ENCODE peak calls at places on chromosome 21, in seven cellular contexts. One of them, this sample, is unnamed.

GRCh38 chr21:36347962-36348328 is 27.9 kb downstream of the MORC3 start:
- DNase-seq in adipocyte: peak; percentile 37
- DNase-seq in colonic mucosa: no peak
- DNase-seq in GM23248: peak; percentile 61
- DNase-seq in fibroblast of lung: peak; percentile 19
- DNase-seq in H9: no peak
- DNase-seq in NT2/D1: no peak
- DNase-seq in this sample: peak; percentile 17

GRCh38 chr21:21712761-21713558 is 714.8 kb downstream of the NCAM2 start:
- DNase-seq in NT2/D1: no peak
- DNase-seq in GM23248: peak; percentile 65
- DNase-seq in fibroblast of lung: peak; percentile 76
- DNase-seq in colonic mucosa: no peak
- DNase-seq in H9: no peak
- DNase-seq in adipocyte: peak; percentile 66
- DNase-seq in this sample: no peak

GRCh38 chr21:29637553-29637952 is 302.2 kb downstream of the GRIK1 start:
- DNase-seq in adipocyte: no peak
- DNase-seq in fibroblast of lung: no peak
- DNase-seq in colonic mucosa: no peak
- DNase-seq in H9: no peak
- DNase-seq in GM23248: no peak
- DNase-seq in NT2/D1: no peak
- DNase-seq in this sample: no peak

GRCh38 chr21:40047993-40048730 is 180.9 kb downstream of the PCP4 start:
- DNase-seq in GM23248: no peak
- DNase-seq in NT2/D1: no peak
- DNase-seq in adipocyte: peak; percentile 53
- DNase-seq in H9: no peak
- DNase-seq in fibroblast of lung: no peak
- DNase-seq in colonic mucosa: no peak
- DNase-seq in this sample: no peak

GRCh38 chr21:28518620-28519019 is 474.1 kb downstream of the LTN1 start:
- DNase-seq in H9: no peak
- DNase-seq in fibroblast of lung: no peak
- DNase-seq in adipocyte: peak; percentile 16
- DNase-seq in NT2/D1: no peak
- DNase-seq in GM23248: peak; percentile 25
- DNase-seq in colonic mucosa: no peak
- DNase-seq in this sample: no peak

GRCh38 chr21:33078907-33079582 is 9.1 kb downstream of the OLIG1 start:
- DNase-seq in H9: no peak
- DNase-seq in fibroblast of lung: peak; percentile 53
- DNase-seq in adipocyte: no peak
- DNase-seq in colonic mucosa: no peak
- DNase-seq in GM23248: peak; percentile 68
- DNase-seq in NT2/D1: no peak
- DNase-seq in this sample: peak; percentile 86

GRCh38 chr21:32302560-32302959 is 3.9 kb downstream of the MRAP start:
- DNase-seq in H9: no peak
- DNase-seq in adipocyte: no peak
- DNase-seq in NT2/D1: no peak
- DNase-seq in fibroblast of lung: no peak
- DNase-seq in GM23248: no peak
- DNase-seq in colonic mucosa: peak; percentile 3
- DNase-seq in this sample: no peak

GRCh38 chr21:31132574-31133242 is 94.4 kb upstream of the KRTAP19-8 start:
- DNase-seq in adipocyte: no peak
- DNase-seq in colonic mucosa: no peak
- DNase-seq in fibroblast of lung: peak; percentile 28
- DNase-seq in GM23248: peak; percentile 47
- DNase-seq in H9: no peak
- DNase-seq in NT2/D1: no peak
- DNase-seq in this sample: no peak

GRCh38 chr21:25461730-25462129 is 145.6 kb downstream of the MRPL39 start:
- DNase-seq in colonic mucosa: no peak
- DNase-seq in adipocyte: peak; percentile 4
- DNase-seq in H9: no peak
- DNase-seq in GM23248: no peak
- DNase-seq in fibroblast of lung: no peak
- DNase-seq in NT2/D1: no peak
- DNase-seq in this sample: no peak

GRCh38 chr21:26719750-26720149 is 125.5 kb downstream of the ADAMTS1 start:
- DNase-seq in fibroblast of lung: no peak
- DNase-seq in GM23248: no peak
- DNase-seq in H9: no peak
- DNase-seq in adipocyte: no peak
- DNase-seq in NT2/D1: no peak
- DNase-seq in colonic mucosa: no peak
- DNase-seq in this sample: no peak

GRCh38 chr21:29168874-29169273 is 38.4 kb downstream of the MAP3K7CL start:
- DNase-seq in adipocyte: no peak
- DNase-seq in colonic mucosa: no peak
- DNase-seq in fibroblast of lung: no peak
- DNase-seq in NT2/D1: no peak
- DNase-seq in H9: no peak
- DNase-seq in GM23248: no peak
- DNase-seq in this sample: peak; percentile 98

GRCh38 chr21:31952828-31953227 is 80.0 kb downstream of the HUNK start:
- DNase-seq in fibroblast of lung: no peak
- DNase-seq in GM23248: no peak
- DNase-seq in H9: no peak
- DNase-seq in colonic mucosa: no peak
- DNase-seq in adipocyte: peak; percentile 78
- DNase-seq in NT2/D1: no peak
- DNase-seq in this sample: no peak

GRCh38 chr21:21232320-21232719 is 234.1 kb downstream of the NCAM2 start:
- DNase-seq in H9: no peak
- DNase-seq in fibroblast of lung: peak; percentile 83
- DNase-seq in GM23248: peak; percentile 61
- DNase-seq in colonic mucosa: no peak
- DNase-seq in NT2/D1: peak; percentile 32
- DNase-seq in adipocyte: peak; percentile 79
- DNase-seq in this sample: peak; percentile 17

GRCh38 chr21:38925923-38926322 is 120.2 kb downstream of the ETS2 start:
- DNase-seq in adipocyte: peak; percentile 92
- DNase-seq in fibroblast of lung: peak; percentile 94
- DNase-seq in GM23248: peak; percentile 95
- DNase-seq in NT2/D1: no peak
- DNase-seq in H9: no peak
- DNase-seq in colonic mucosa: no peak
- DNase-seq in this sample: peak; percentile 87

GRCh38 chr21:43340491-43341348 is 86.2 kb downstream of the SIK1 start:
- DNase-seq in GM23248: peak; percentile 85
- DNase-seq in fibroblast of lung: peak; percentile 85
- DNase-seq in colonic mucosa: no peak
- DNase-seq in NT2/D1: peak; percentile 51
- DNase-seq in H9: no peak
- DNase-seq in adipocyte: peak; percentile 77
- DNase-seq in this sample: peak; percentile 85
- H3K9ac ChIP-seq in GM23248: no peak overlapping the region
- H3K9ac ChIP-seq in fibroblast of lung: peak overlapping the region; percentile 30
- H3K9ac ChIP-seq in colonic mucosa: no peak overlapping the region
- H3K9ac ChIP-seq in NT2/D1: peak overlapping the region; percentile 27
- H3K9ac ChIP-seq in H9: no peak overlapping the region
- H3K9ac ChIP-seq in adipocyte: no peak overlapping the region
- H3K9ac ChIP-seq in this sample: peak overlapping the region; percentile 30

DNA sequence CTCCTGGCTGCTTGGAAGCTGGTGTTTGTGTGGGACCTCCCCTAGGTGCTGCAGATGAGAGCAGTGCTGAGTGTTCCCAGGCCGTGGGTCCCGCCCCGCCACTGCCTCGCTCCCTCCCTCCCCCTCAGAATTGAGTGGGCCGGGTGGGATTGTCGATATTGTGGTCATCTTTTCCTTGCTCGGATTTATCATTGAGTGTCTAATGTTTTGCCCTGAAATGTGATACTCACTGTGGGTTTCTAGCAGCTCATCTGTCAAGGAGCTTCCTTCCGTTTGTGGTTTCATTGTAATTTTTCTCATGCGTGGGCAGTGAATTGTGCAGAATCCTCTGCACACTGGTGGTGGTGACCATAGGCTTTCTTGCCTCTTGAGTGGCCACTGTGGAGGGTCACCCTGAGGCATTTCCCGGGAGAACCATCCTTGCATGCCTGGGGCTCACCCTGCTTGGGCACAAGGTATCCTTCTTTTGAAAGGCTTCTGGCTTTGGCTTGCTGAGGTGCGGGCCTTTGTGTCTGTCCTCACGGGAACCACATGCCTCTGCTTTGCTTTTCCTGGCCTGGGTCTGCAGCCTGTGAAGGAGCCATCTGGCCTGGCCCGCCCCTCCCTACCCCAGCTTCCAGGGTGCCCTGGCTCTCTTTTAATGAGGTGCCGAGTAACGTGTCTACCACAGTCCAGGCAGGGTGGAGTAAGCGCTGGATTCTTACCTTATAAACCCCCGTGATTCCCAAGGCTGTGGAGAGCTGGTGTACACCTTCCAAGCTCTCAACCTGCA is 25.6 kb downstream of the SLX9 start:
- DNase-seq in fibroblast of lung: peak; percentile 30
- DNase-seq in colonic mucosa: no peak
- DNase-seq in GM23248: peak; percentile 22
- DNase-seq in NT2/D1: no peak
- DNase-seq in H9: no peak
- DNase-seq in adipocyte: peak; percentile 26
- DNase-seq in this sample: no peak
- H3K9ac ChIP-seq in fibroblast of lung: no peak overlapping the region
- H3K9ac ChIP-seq in colonic mucosa: no peak overlapping the region
- H3K9ac ChIP-seq in GM23248: no peak overlapping the region
- H3K9ac ChIP-seq in NT2/D1: no peak overlapping the region
- H3K9ac ChIP-seq in H9: no peak overlapping the region
- H3K9ac ChIP-seq in adipocyte: no peak overlapping the region
- H3K9ac ChIP-seq in this sample: no peak overlapping the region

DNA sequence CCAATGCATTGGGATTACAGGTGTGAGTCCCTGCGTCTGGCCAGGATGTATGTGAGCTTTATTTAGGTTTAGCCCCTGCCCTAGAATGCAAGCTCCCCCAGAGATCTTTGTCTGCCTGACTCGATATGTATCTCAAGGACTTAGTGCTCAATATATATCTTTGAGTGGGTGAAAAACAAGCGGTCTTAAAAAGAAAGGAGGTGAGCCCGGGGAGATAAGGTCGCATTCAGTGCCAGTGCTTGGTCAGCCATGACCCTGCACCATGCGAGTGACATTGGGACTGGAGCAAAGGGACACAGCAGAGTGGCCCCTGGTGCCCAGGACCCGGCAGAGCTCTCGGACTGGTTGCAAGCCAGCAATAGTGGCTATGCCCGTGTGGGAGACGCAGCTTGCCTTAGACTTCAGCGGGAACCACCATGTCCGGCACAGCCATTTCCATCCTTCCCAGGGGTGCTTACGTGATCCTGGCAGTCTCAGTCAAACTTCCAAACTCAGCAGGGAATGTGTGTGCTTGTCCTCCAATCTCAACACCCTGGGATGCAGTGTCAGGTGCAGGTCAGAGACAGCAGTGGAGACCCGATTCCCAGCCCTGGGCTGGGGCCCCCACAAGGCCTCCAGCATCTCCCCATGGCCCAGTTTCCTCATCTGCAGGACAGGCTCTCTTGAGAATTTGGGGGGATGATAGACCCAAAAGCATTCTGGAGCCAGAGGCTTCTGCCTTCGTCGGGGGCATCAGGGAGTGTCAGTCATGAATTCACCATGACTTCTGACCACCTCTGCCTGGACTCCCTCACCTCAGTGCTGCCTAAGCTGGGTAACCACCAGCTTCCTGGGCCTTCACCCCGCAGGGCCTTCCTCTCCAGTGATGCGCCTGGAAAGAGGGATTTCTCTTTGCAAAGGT is 1.8 kb downstream of the MX2 start:
- DNase-seq in GM23248: no peak
- DNase-seq in fibroblast of lung: no peak
- DNase-seq in NT2/D1: no peak
- DNase-seq in adipocyte: no peak
- DNase-seq in colonic mucosa: no peak
- DNase-seq in H9: no peak
- DNase-seq in this sample: no peak
- H3K9ac ChIP-seq in GM23248: no peak overlapping the region
- H3K9ac ChIP-seq in fibroblast of lung: no peak overlapping the region
- H3K9ac ChIP-seq in NT2/D1: no peak overlapping the region
- H3K9ac ChIP-seq in adipocyte: no peak overlapping the region
- H3K9ac ChIP-seq in colonic mucosa: no peak overlapping the region
- H3K9ac ChIP-seq in H9: no peak overlapping the region
- H3K9ac ChIP-seq in this sample: no peak overlapping the region

GRCh38 chr21:42839271-42840231 is 39.8 kb downstream of the WDR4 start:
- DNase-seq in adipocyte: no peak
- DNase-seq in NT2/D1: no peak
- DNase-seq in colonic mucosa: no peak
- DNase-seq in fibroblast of lung: no peak
- DNase-seq in GM23248: no peak
- DNase-seq in H9: peak; percentile 30
- DNase-seq in this sample: no peak
- H3K9ac ChIP-seq in adipocyte: no peak overlapping the region
- H3K9ac ChIP-seq in NT2/D1: no peak overlapping the region
- H3K9ac ChIP-seq in colonic mucosa: no peak overlapping the region
- H3K9ac ChIP-seq in fibroblast of lung: no peak overlapping the region
- H3K9ac ChIP-seq in GM23248: no peak overlapping the region
- H3K9ac ChIP-seq in H9: no peak overlapping the region
- H3K9ac ChIP-seq in this sample: no peak overlapping the region

GRCh38 chr21:35045539-35046222 is 3.4 kb downstream of the RUNX1 start:
- DNase-seq in NT2/D1: no peak
- DNase-seq in fibroblast of lung: no peak
- DNase-seq in adipocyte: no peak
- DNase-seq in GM23248: no peak
- DNase-seq in colonic mucosa: no peak
- DNase-seq in H9: no peak
- DNase-seq in this sample: no peak

GRCh38 chr21:35046223-35046690 is 2.8 kb downstream of the RUNX1 start:
- DNase-seq in fibroblast of lung: no peak
- DNase-seq in NT2/D1: no peak
- DNase-seq in GM23248: no peak
- DNase-seq in colonic mucosa: no peak
- DNase-seq in adipocyte: no peak
- DNase-seq in H9: no peak
- DNase-seq in this sample: no peak

GRCh38 chr21:35048183-35048601 is 910 bp downstream of the RUNX1 start:
- DNase-seq in GM23248: peak; percentile 36
- DNase-seq in NT2/D1: no peak
- DNase-seq in fibroblast of lung: no peak
- DNase-seq in H9: no peak
- DNase-seq in colonic mucosa: no peak
- DNase-seq in adipocyte: peak; percentile 58
- DNase-seq in this sample: peak; percentile 46

GRCh38 chr21:35044770-35045538 is 4.1 kb downstream of the RUNX1 start:
- DNase-seq in adipocyte: no peak
- DNase-seq in NT2/D1: no peak
- DNase-seq in fibroblast of lung: no peak
- DNase-seq in colonic mucosa: no peak
- DNase-seq in H9: no peak
- DNase-seq in GM23248: no peak
- DNase-seq in this sample: no peak

DNA sequence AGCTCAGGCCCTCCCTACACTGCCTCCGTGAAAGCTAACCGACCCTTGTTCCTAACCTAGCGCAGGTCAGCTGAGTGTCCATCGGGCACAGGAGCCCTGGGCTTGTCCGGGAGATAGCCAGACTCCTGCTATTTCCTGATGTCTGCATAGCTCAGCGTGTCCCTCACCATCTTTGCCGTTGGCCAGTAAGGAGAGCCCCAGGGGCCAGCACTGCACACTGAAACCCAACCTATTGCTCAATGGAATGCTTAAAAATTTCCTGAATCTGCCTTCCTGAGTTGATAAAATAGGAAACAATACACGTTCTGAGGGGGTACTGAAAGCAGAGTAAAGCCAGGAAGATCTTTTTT is 2.2 kb downstream of the RUNX1 start:
- DNase-seq in GM23248: peak; percentile 72
- DNase-seq in adipocyte: peak; percentile 77
- DNase-seq in NT2/D1: no peak
- DNase-seq in fibroblast of lung: no peak
- DNase-seq in colonic mucosa: no peak
- DNase-seq in H9: no peak
- DNase-seq in this sample: no peak
- H3K9ac ChIP-seq in GM23248: peak overlapping the region; percentile 75
- H3K9ac ChIP-seq in adipocyte: peak overlapping the region; percentile 85
- H3K9ac ChIP-seq in NT2/D1: no peak overlapping the region
- H3K9ac ChIP-seq in fibroblast of lung: no peak overlapping the region
- H3K9ac ChIP-seq in colonic mucosa: peak overlapping the region; percentile 48
- H3K9ac ChIP-seq in H9: no peak overlapping the region
- H3K9ac ChIP-seq in this sample: peak overlapping the region; percentile 75

This sample was measured in PC-3.